ENCODE peak calls at places on chromosomes 7 and 10, in six cellular contexts. One of them, this sample, is unnamed.

GRCh38 chr10:78901694-78902093 is 167.1 kb upstream of the ZMIZ1 start:
- DNase-seq in astrocyte: no peak
- DNase-seq in IMR-90: no peak
- DNase-seq in HepG2: no peak
- DNase-seq in neuronal stem cell: no peak
- DNase-seq in NT2/D1: no peak
- DNase-seq in this sample: no peak

GRCh38 chr7:11120068-11120664 is 146.5 kb downstream of the PHF14 start:
- DNase-seq in NT2/D1: no peak
- DNase-seq in neuronal stem cell: no peak
- DNase-seq in astrocyte: no peak
- DNase-seq in IMR-90: no peak
- DNase-seq in HepG2: no peak
- DNase-seq in this sample: no peak

GRCh38 chr7:115548756-115549155 is 481.8 kb downstream of the TFEC start:
- DNase-seq in NT2/D1: no peak
- DNase-seq in astrocyte: peak
- DNase-seq in neuronal stem cell: no peak
- DNase-seq in HepG2: no peak
- DNase-seq in IMR-90: no peak
- DNase-seq in this sample: no peak

GRCh38 chr10:79383974-79384606 is 36.8 kb downstream of the PPIF start:
- DNase-seq in IMR-90: no peak
- DNase-seq in NT2/D1: no peak
- DNase-seq in neuronal stem cell: no peak
- DNase-seq in HepG2: no peak
- DNase-seq in astrocyte: no peak
- DNase-seq in this sample: no peak

GRCh38 chr10:360653-361052 is 225.4 kb downstream of the ZMYND11 start:
- DNase-seq in HepG2: peak
- DNase-seq in IMR-90: no peak
- DNase-seq in astrocyte: no peak
- DNase-seq in neuronal stem cell: no peak
- DNase-seq in NT2/D1: no peak
- DNase-seq in this sample: no peak

GRCh38 chr10:5078781-5079180 is 15.4 kb upstream of the AKR1C3 start:
- DNase-seq in astrocyte: peak
- DNase-seq in IMR-90: no peak
- DNase-seq in neuronal stem cell: no peak
- DNase-seq in HepG2: no peak
- DNase-seq in NT2/D1: no peak
- DNase-seq in this sample: peak

GRCh38 chr10:48215148-48215982 is 59.1 kb downstream of the FRMPD2 start:
- DNase-seq in neuronal stem cell: peak
- DNase-seq in NT2/D1: peak
- DNase-seq in HepG2: peak
- DNase-seq in astrocyte: no peak
- DNase-seq in IMR-90: peak
- DNase-seq in this sample: peak

GRCh38 chr10:91799580-91799975 is 1.4 kb downstream of the TNKS2 start:
- DNase-seq in HepG2: no peak
- DNase-seq in NT2/D1: no peak
- DNase-seq in astrocyte: peak
- DNase-seq in neuronal stem cell: no peak
- DNase-seq in IMR-90: peak
- DNase-seq in this sample: no peak

GRCh38 chr10:18968196-18968595 is 80.4 kb upstream of the MALRD1 start:
- DNase-seq in IMR-90: no peak
- DNase-seq in astrocyte: peak
- DNase-seq in HepG2: no peak
- DNase-seq in neuronal stem cell: no peak
- DNase-seq in NT2/D1: no peak
- DNase-seq in this sample: no peak

GRCh38 chr10:123888751-123889150 is 2.9 kb downstream of the CPXM2 start:
- DNase-seq in neuronal stem cell: no peak
- DNase-seq in IMR-90: no peak
- DNase-seq in HepG2: no peak
- DNase-seq in astrocyte: no peak
- DNase-seq in NT2/D1: no peak
- DNase-seq in this sample: no peak

GRCh38 chr10:121138112-121138860 is 287.1 kb downstream of the WDR11 start:
- DNase-seq in IMR-90: no peak
- DNase-seq in NT2/D1: no peak
- DNase-seq in HepG2: no peak
- DNase-seq in astrocyte: no peak
- DNase-seq in neuronal stem cell: no peak
- DNase-seq in this sample: no peak

GRCh38 chr10:77816311-77816710 is 110.2 kb downstream of the DLG5 start:
- DNase-seq in IMR-90: no peak
- DNase-seq in NT2/D1: no peak
- DNase-seq in neuronal stem cell: no peak
- DNase-seq in HepG2: no peak
- DNase-seq in astrocyte: no peak
- DNase-seq in this sample: no peak

GRCh38 chr7:99109108-99110051 is 34.5 kb downstream of the SMURF1 start:
- DNase-seq in NT2/D1: no peak
- DNase-seq in HepG2: peak
- DNase-seq in IMR-90: peak
- DNase-seq in neuronal stem cell: no peak
- DNase-seq in astrocyte: peak
- DNase-seq in this sample: no peak

GRCh38 chr7:29080803-29081202 is 65.5 kb downstream of the CPVL start:
- DNase-seq in neuronal stem cell: no peak
- DNase-seq in HepG2: no peak
- DNase-seq in astrocyte: no peak
- DNase-seq in IMR-90: no peak
- DNase-seq in NT2/D1: no peak
- DNase-seq in this sample: no peak

GRCh38 chr10:131021246-131021895 is 290.1 kb downstream of the TCERG1L start:
- DNase-seq in NT2/D1: no peak
- DNase-seq in IMR-90: no peak
- DNase-seq in astrocyte: no peak
- DNase-seq in neuronal stem cell: no peak
- DNase-seq in HepG2: no peak
- DNase-seq in this sample: no peak

GRCh38 chr10:33616921-33617320 is 282.5 kb upstream of the NRP1 start:
- DNase-seq in NT2/D1: no peak
- DNase-seq in HepG2: no peak
- DNase-seq in neuronal stem cell: no peak
- DNase-seq in astrocyte: peak
- DNase-seq in IMR-90: peak
- DNase-seq in this sample: no peak

GRCh38 chr10:78775891-78776290 is 292.9 kb upstream of the ZMIZ1 start:
- DNase-seq in HepG2: no peak
- DNase-seq in NT2/D1: no peak
- DNase-seq in neuronal stem cell: no peak
- DNase-seq in IMR-90: no peak
- DNase-seq in astrocyte: no peak
- DNase-seq in this sample: no peak

GRCh38 chr7:68433462-68433861 is 1164.8 kb upstream of the AUTS2 start:
- DNase-seq in NT2/D1: no peak
- DNase-seq in HepG2: no peak
- DNase-seq in IMR-90: no peak
- DNase-seq in neuronal stem cell: no peak
- DNase-seq in astrocyte: peak
- DNase-seq in this sample: no peak

GRCh38 chr7:2787251-2787968 is 56.7 kb downstream of the GNA12 start:
- DNase-seq in HepG2: no peak
- DNase-seq in NT2/D1: no peak
- DNase-seq in neuronal stem cell: no peak
- DNase-seq in astrocyte: peak
- DNase-seq in IMR-90: no peak
- DNase-seq in this sample: no peak

GRCh38 chr10:59222788-59223187 is 46.3 kb downstream of the PHYHIPL start:
- DNase-seq in astrocyte: peak
- DNase-seq in NT2/D1: no peak
- DNase-seq in neuronal stem cell: no peak
- DNase-seq in IMR-90: peak
- DNase-seq in HepG2: peak
- DNase-seq in this sample: no peak

GRCh38 chr10:93287775-93288174 is 194.4 kb downstream of the MYOF start:
- DNase-seq in neuronal stem cell: no peak
- DNase-seq in NT2/D1: no peak
- DNase-seq in IMR-90: no peak
- DNase-seq in astrocyte: no peak
- DNase-seq in HepG2: no peak
- DNase-seq in this sample: no peak

GRCh38 chr10:22630229-22631174 is 83.9 kb downstream of the PIP4K2A start:
- DNase-seq in NT2/D1: no peak
- DNase-seq in astrocyte: peak
- DNase-seq in IMR-90: peak
- DNase-seq in HepG2: no peak
- DNase-seq in neuronal stem cell: no peak
- DNase-seq in this sample: no peak

GRCh38 chr10:44388641-44389040 is 3.7 kb upstream of the CXCL12 start:
- DNase-seq in NT2/D1: no peak
- DNase-seq in IMR-90: no peak
- DNase-seq in astrocyte: no peak
- DNase-seq in HepG2: no peak
- DNase-seq in neuronal stem cell: no peak
- DNase-seq in this sample: no peak

GRCh38 chr7:78368781-78369180 is 570.2 kb downstream of the PHTF2 start:
- DNase-seq in IMR-90: no peak
- DNase-seq in HepG2: no peak
- DNase-seq in NT2/D1: no peak
- DNase-seq in astrocyte: peak
- DNase-seq in neuronal stem cell: no peak
- DNase-seq in this sample: no peak

GRCh38 chr7:90629306-90629918 is 33.3 kb downstream of the CDK14 start:
- DNase-seq in astrocyte: peak
- DNase-seq in NT2/D1: peak
- DNase-seq in neuronal stem cell: peak
- DNase-seq in HepG2: peak
- DNase-seq in IMR-90: peak
- DNase-seq in this sample: no peak

GRCh38 chr10:59227136-59227673 is 50.8 kb downstream of the PHYHIPL start:
- DNase-seq in astrocyte: no peak
- DNase-seq in NT2/D1: no peak
- DNase-seq in HepG2: no peak
- DNase-seq in IMR-90: no peak
- DNase-seq in neuronal stem cell: no peak
- DNase-seq in this sample: no peak

GRCh38 chr10:73968101-73968515 is 29.8 kb upstream of the VCL start:
- DNase-seq in astrocyte: peak
- DNase-seq in NT2/D1: no peak
- DNase-seq in IMR-90: no peak
- DNase-seq in neuronal stem cell: no peak
- DNase-seq in HepG2: no peak
- DNase-seq in this sample: no peak

DNA sequence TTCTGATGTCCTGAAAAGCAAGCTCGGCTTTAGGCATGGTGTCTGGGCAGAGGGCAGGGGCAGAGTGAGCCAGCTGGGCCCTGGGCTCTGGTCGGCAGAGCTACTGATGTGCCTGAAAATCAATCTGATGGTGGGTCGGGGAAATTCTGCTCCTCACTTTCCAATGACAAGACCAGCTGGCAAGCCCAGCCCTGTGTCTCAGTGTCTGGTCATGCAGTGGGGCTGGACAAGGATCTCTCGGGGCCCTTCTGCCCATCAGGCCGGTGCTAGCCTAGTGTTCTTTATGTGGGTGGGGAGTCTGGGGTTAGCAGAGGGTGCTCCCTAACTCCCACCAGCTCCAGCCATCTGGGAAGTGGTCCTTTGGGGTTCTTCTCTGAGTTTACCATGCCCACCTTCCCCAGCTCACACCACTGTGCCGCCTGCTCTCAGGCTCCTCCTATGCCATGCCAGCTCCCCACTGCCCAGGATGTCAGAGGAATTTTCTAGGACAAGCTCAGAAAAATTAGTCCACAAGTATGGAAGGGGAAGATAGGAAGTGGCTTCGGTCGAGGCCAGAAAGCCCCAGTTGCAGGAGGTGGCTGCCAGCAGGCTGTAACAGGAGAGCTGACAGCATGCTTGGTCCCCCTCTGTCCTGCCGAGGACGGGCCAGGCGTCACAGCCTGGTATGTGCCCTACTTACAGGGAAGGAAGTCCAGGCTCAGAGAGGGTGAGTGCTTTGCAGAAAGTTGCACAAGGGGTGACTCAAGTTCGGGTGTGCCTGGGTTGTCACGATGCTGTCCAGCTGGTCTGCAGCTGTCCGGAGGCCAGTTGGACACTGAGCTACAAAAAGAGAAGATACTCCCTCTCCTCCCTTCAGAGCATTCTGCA is 135.2 kb downstream of the ADCY1 start:
- DNase-seq in IMR-90: peak
- DNase-seq in NT2/D1: no peak
- DNase-seq in astrocyte: no peak
- DNase-seq in neuronal stem cell: no peak
- DNase-seq in HepG2: no peak
- DNase-seq in this sample: no peak
- H3K9ac ChIP-seq in IMR-90: no peak
- H3K9ac ChIP-seq in NT2/D1: no peak
- H3K9ac ChIP-seq in astrocyte: no peak
- H3K9ac ChIP-seq in neuronal stem cell: peak
- H3K9ac ChIP-seq in HepG2: no peak
- H3K9ac ChIP-seq in this sample: no peak

DNA sequence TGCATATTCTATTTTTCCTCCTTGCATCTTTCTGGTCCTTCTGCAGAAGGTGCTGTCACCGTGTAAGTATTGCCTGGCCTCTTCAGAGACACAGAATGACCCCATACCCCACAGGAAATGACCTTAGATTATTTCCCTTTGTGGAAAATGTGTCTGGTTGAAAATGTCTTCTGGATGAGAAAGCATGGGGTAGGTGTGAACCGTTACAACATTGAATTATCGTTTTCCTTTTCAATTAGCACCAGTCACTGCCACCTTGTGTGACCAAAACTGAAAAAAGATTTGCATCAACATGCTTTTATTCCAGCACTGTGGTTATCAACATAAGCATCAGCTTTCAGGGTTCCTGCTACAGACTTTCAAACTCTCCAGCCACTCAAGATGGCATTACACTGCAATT is 58.0 kb upstream of the CELF2 start:
- DNase-seq in neuronal stem cell: no peak
- DNase-seq in NT2/D1: no peak
- DNase-seq in HepG2: no peak
- DNase-seq in astrocyte: no peak
- DNase-seq in IMR-90: no peak
- DNase-seq in this sample: no peak
- H3K9ac ChIP-seq in neuronal stem cell: no peak
- H3K9ac ChIP-seq in NT2/D1: no peak
- H3K9ac ChIP-seq in HepG2: no peak
- H3K9ac ChIP-seq in astrocyte: no peak
- H3K9ac ChIP-seq in IMR-90: no peak
- H3K9ac ChIP-seq in this sample: no peak

GRCh38 chr10:132551808-132552130 is 14.2 kb downstream of the INPP5A start:
- DNase-seq in NT2/D1: no peak
- DNase-seq in IMR-90: no peak
- DNase-seq in astrocyte: no peak
- DNase-seq in neuronal stem cell: no peak
- DNase-seq in HepG2: no peak
- DNase-seq in this sample: no peak
- H3K9ac ChIP-seq in NT2/D1: no peak
- H3K9ac ChIP-seq in IMR-90: no peak
- H3K9ac ChIP-seq in astrocyte: no peak
- H3K9ac ChIP-seq in neuronal stem cell: no peak
- H3K9ac ChIP-seq in HepG2: no peak
- H3K9ac ChIP-seq in this sample: no peak

GRCh38 chr10:45461034-45461433 is 87.0 kb downstream of the ALOX5 start:
- DNase-seq in astrocyte: no peak
- DNase-seq in HepG2: no peak
- DNase-seq in neuronal stem cell: no peak
- DNase-seq in NT2/D1: no peak
- DNase-seq in IMR-90: peak
- DNase-seq in this sample: no peak
- H3K9ac ChIP-seq in astrocyte: no peak
- H3K9ac ChIP-seq in HepG2: no peak
- H3K9ac ChIP-seq in neuronal stem cell: no peak
- H3K9ac ChIP-seq in NT2/D1: no peak
- H3K9ac ChIP-seq in IMR-90: no peak
- H3K9ac ChIP-seq in this sample: no peak